ENCODE peak calls at places on chromosomes 5 and 9, in eight cellular contexts. U, X, N, B, M, D, J and C are unnamed samples.

GRCh38 chr5:55650391-55650790 is 61.7 kb downstream of the SLC38A9 start:
- DNase-seq in X (no peak), N (no peak), U (no peak), J (no peak), M (no peak), D (no peak), B (no peak), C (no peak)

GRCh38 chr9:127130661-127131538 is 8.5 kb upstream of the ANGPTL2 start:
- DNase-seq in J (no peak), B (peak), D (no peak), N (no peak), X (peak), U (no peak), M (peak), C (no peak)

GRCh38 chr9:532707-533106 is 308.8 kb upstream of the DMRT1 start:
- DNase-seq in D (no peak), J (no peak), N (no peak), B (no peak), X (no peak), M (no peak), U (no peak), C (no peak)

GRCh38 chr9:74498616-74499095 is 1.5 kb downstream of the RORB start:
- DNase-seq in N (peak), D (no peak), X (no peak), B (no peak), J (no peak), M (no peak), U (no peak), C (no peak)

GRCh38 chr9:121073038-121073437 is 1.7 kb upstream of the CNTRL start:
- DNase-seq in J (no peak), B (peak), X (peak), D (no peak), U (no peak), N (no peak), M (peak), C (no peak)

GRCh38 chr5:45037927-45038326 is 229.2 kb downstream of the MRPS30 start:
- DNase-seq in U (no peak), B (no peak), D (no peak), N (no peak), X (no peak), J (no peak), M (no peak), C (no peak)

GRCh38 chr5:14385022-14385421 is 196.6 kb upstream of the OTULINL start:
- DNase-seq in X (no peak), N (peak), J (no peak), B (no peak), U (no peak), D (no peak), M (no peak), C (no peak)

GRCh38 chr9:99497641-99498040 is 275.6 kb downstream of the SEC61B start:
- DNase-seq in X (no peak), D (no peak), N (no peak), J (no peak), B (no peak), U (no peak), M (no peak), C (no peak)

GRCh38 chr9:131923766-131924165 is 155.9 kb downstream of the MED27 start:
- DNase-seq in N (no peak), D (no peak), B (no peak), M (no peak), J (no peak), U (no peak), X (no peak), C (no peak)

GRCh38 chr9:19145881-19146280 is 18.6 kb upstream of the PLIN2 start:
- DNase-seq in N (no peak), B (no peak), J (no peak), U (no peak), D (no peak), M (no peak), X (no peak), C (no peak)

GRCh38 chr5:23466401-23466886 is 41.0 kb upstream of the PRDM9 start:
- DNase-seq in J (no peak), X (no peak), N (no peak), M (no peak), B (no peak), D (no peak), U (no peak), C (no peak)

GRCh38 chr9:110842169-110842568 is 173.6 kb downstream of the MUSK start:
- DNase-seq in D (no peak), N (no peak), B (no peak), X (no peak), U (no peak), M (no peak), J (no peak), C (no peak)

DNA sequence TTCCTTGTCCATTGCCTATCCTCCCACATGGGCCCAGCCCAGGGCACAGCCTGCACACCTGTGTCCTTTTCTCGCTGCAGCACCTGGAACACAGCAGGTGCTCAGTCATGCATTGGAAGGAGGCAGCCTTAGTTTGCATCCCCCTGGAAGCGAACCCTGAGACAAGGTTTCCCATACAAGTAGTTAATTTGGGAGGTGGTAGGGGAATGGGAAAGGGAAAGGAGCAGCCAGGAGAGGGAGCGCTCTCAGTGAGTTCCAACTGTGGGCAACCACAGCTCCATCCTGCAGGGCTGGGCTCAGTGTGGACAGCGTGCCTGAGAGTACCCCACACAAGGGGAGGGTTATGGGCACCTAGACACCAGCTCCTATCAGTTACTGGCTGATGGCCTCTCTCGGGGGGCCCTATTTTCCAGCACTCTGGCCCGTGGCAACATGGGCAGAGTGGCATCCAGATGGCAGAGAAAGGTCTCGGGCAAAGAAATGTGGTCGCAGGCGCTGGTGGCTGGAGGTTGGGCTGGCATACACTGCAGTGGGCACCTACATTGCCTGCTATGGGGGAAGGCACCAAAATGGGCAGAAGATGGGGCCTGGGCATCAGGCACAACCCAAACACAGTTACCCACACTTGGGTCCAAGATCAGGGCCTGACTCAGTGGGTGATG is 50.1 kb downstream of the TSPAN17 start:
- DNase-seq in B (no peak), D (no peak), M (no peak), X (no peak), J (no peak), N (no peak), U (no peak), C (no peak)
- TF ChIP-seq CTCF in B (no peak), D (no peak), M (no peak), X (no peak), J (no peak), N (no peak), U (no peak), C (no peak)

GRCh38 chr9:112921549-112921948 is 30.9 kb upstream of the SLC46A2 start:
- DNase-seq in D (no peak), M (no peak), U (no peak), J (no peak), N (peak), X (no peak), B (no peak), C (no peak)
- TF ChIP-seq CTCF in D (no peak), M (peak), U (no peak), J (peak), N (peak), X (no peak), B (peak), C (no peak)

GRCh38 chr5:84383296-84383815 is 1.3 kb downstream of the EDIL3 start:
- DNase-seq in N (no peak), X (peak), B (no peak), D (no peak), M (no peak), U (no peak), J (no peak), C (no peak)
- TF ChIP-seq CTCF in N (no peak), X (no peak), B (no peak), D (no peak), M (no peak), U (no peak), J (no peak), C (no peak)

GRCh38 chr9:4380406-4380805 is 80.5 kb upstream of the GLIS3 start:
- DNase-seq in X (no peak), B (no peak), N (no peak), M (no peak), D (no peak), U (no peak), J (no peak), C (no peak)

GRCh38 chr9:4371108-4371507 is 71.2 kb upstream of the GLIS3 start:
- DNase-seq in U (no peak), M (no peak), X (no peak), N (no peak), B (no peak), J (no peak), D (no peak), C (no peak)

GRCh38 chr9:4370501-4370900 is 70.6 kb upstream of the GLIS3 start:
- DNase-seq in D (no peak), N (no peak), J (no peak), B (no peak), X (no peak), U (no peak), M (no peak), C (no peak)

GRCh38 chr9:4375424-4376195 is 75.7 kb upstream of the GLIS3 start:
- DNase-seq in N (no peak), U (no peak), D (no peak), B (no peak), X (no peak), J (no peak), M (no peak), C (no peak)
- TF ChIP-seq CTCF in N (peak), U (no peak), D (no peak), B (peak), X (peak), J (no peak), M (peak), C (no peak)

DNA sequence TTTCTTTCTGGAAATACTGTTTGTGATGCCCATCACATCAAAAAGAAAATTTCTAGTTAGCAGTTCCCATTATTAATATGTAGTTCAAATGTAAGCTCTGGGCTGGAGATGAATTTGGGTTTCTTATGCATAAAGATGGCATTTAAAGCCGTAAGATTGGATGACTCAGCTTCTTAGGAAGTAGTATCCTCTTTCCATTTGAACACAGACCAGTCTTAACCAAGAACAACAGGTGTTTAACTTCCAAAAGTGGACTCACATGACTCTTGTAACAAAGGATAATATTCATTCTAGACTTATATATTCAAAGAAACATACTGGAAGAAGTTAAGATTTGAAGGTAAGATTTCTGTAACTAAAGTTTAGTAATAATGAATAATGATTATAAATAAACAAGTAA is 330.5 kb downstream of the TLR4 start:
- DNase-seq in D (no peak), M (no peak), X (no peak), B (no peak), N (no peak), U (no peak), J (no peak), C (no peak)
- TF ChIP-seq CTCF in D (no peak), M (no peak), X (no peak), B (no peak), N (no peak), U (no peak), J (no peak), C (no peak)

DNA sequence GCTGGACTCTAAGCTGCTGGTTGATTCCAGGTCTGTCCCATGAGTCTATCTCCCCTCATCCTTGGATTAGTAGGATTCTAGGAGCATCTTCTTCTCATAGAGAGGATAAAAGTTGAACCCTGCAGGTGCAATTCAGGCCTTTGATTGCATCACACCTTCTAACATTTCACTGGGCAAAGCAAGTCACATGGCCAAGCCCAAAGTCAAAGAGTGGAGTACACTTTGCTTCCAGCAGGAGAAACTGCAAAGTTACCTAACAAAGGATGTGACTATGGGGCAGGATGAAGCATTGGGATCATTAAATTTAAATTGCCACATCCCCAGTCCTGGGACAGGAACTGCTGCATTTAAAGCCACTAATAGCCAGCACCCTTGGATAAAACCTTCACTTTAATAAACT is 51.0 kb upstream of the EGFLAM start:
- DNase-seq in J (no peak), X (no peak), D (no peak), U (no peak), N (no peak), M (no peak), B (no peak), C (no peak)
- TF ChIP-seq CTCF in J (no peak), X (no peak), D (peak), U (no peak), N (no peak), M (no peak), B (no peak), C (no peak)

DNA sequence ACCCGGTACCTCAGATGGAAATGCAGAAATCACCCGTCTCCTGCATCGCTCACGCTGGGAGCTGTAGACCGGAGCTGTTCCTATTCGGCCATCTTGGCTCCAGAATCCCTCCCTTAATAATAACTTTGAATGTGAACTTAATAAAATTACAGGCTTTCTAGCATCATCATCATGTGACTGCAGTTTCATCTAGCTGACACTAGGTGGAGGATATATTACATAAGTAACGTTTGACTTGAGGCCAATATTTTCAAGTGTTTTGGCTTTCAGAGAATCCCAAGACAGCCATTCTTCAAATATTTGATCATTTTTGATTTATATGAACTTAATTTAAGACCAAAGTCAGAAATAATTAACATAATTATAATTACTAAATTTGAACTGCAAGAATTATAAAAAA is 474.9 kb upstream of the CDH10 start:
- DNase-seq in X (no peak), B (no peak), J (no peak), D (no peak), U (no peak), N (no peak), M (no peak), C (no peak)
- TF ChIP-seq CTCF in X (no peak), B (peak), J (no peak), D (peak), U (no peak), N (peak), M (no peak), C (no peak)